ENCODE peak calls at places on chromosomes 4 and X, in seven cellular contexts. N is effector CD4-positive, alpha-beta T cell; H is iris pigment epithelial cell; S is endothelial cell; X is H4; Z is NCI-H1092 treated with DMSO at 0.1 percent for 48 hours; C is fibroblast of the aortic adventitia. R is an unnamed sample.

GRCh38 chr4:147599764-147600163 is 17.4 kb upstream of the TMEM184C start:
- DNase-seq in S (no peak), X (peak; percentile 26), Z (no peak), N (no peak), H (peak; percentile 72), C (peak; percentile 55), R (no peak)

GRCh38 chrX:9988762-9989161 is 21.6 kb downstream of the CLDN34 start:
- DNase-seq in N (no peak), S (no peak), C (peak; percentile 41), H (peak; percentile 19), Z (peak; percentile 11), X (peak; percentile 15), R (no peak)

GRCh38 chr4:102420563-102421221 is 75.4 kb upstream of the SLC39A8 start:
- DNase-seq in C (peak; percentile 50), S (no peak), H (peak; percentile 29), X (peak; percentile 21), Z (no peak), N (no peak), R (no peak)

GRCh38 chr4:156512622-156513021 is 459.0 kb downstream of the PDGFC start:
- DNase-seq in S (no peak), H (peak; percentile 66), X (no peak), N (no peak), Z (no peak), C (no peak), R (no peak)

GRCh38 chrX:134803551-134804183 is 145.4 kb upstream of the PLAC1 start:
- DNase-seq in C (no peak), S (no peak), N (peak; percentile 9), Z (no peak), X (no peak), H (no peak), R (no peak)

GRCh38 chrX:48590203-48591103 is 6.8 kb upstream of the WDR13 start:
- DNase-seq in Z (no peak), X (no peak), N (no peak), C (no peak), H (peak; percentile 79), S (no peak), R (no peak)

GRCh38 chr4:138910914-138911336 is 104.7 kb upstream of the NOCT start:
- DNase-seq in X (peak; percentile 88), S (peak; percentile 70), C (peak; percentile 81), Z (peak; percentile 99), H (peak; percentile 90), N (no peak), R (no peak)

GRCh38 chr4:16461362-16461761 is 235.1 kb upstream of the TAPT1 start:
- DNase-seq in H (no peak), Z (no peak), C (no peak), X (peak; percentile 38), N (no peak), S (no peak), R (no peak)

R was measured in cortex of kidney.